ENCODE peak calls at places on chromosomes 2 and 18, in five cellular contexts. One of them, this sample, is unnamed.
A peak's percentile ranks its signal among the peaks of the same experiment; 100 is the strongest.

GRCh38 chr2:200964498-200964897 is 1.0 kb upstream of the ORC2 start:
- DNase-seq in ovary: no peak
- DNase-seq in A549: no peak
- DNase-seq in H1: no peak
- DNase-seq in suprapubic skin: no peak
- DNase-seq in this sample: no peak

GRCh38 chr2:46850742-46851141 is 64.9 kb downstream of the MCFD2 start:
- DNase-seq in ovary: peak; percentile 89
- DNase-seq in A549: no peak
- DNase-seq in H1: no peak
- DNase-seq in suprapubic skin: no peak
- DNase-seq in this sample: no peak

GRCh38 chr2:128304715-128305554 is 13.7 kb downstream of the HS6ST1 start:
- DNase-seq in suprapubic skin: no peak
- DNase-seq in A549: no peak
- DNase-seq in ovary: peak; percentile 95
- DNase-seq in H1: no peak
- DNase-seq in this sample: no peak

GRCh38 chr2:211408485-211408884 is 852.1 kb downstream of the CPS1 start:
- DNase-seq in H1: no peak
- DNase-seq in A549: peak; percentile 13
- DNase-seq in ovary: no peak
- DNase-seq in suprapubic skin: no peak
- DNase-seq in this sample: no peak

GRCh38 chr2:213422211-213422610 is 137.9 kb downstream of the SPAG16 start:
- DNase-seq in suprapubic skin: no peak
- DNase-seq in H1: no peak
- DNase-seq in ovary: no peak
- DNase-seq in A549: no peak
- DNase-seq in this sample: no peak

GRCh38 chr2:224658776-224659175 is 57.4 kb downstream of the CCDC195 start:
- DNase-seq in H1: no peak
- DNase-seq in ovary: no peak
- DNase-seq in A549: no peak
- DNase-seq in suprapubic skin: no peak
- DNase-seq in this sample: no peak

GRCh38 chr2:164903944-164904343 is 51.4 kb downstream of the SLC38A11 start:
- DNase-seq in suprapubic skin: no peak
- DNase-seq in H1: no peak
- DNase-seq in ovary: no peak
- DNase-seq in A549: no peak
- DNase-seq in this sample: no peak

GRCh38 chr2:66170681-66171234 is 264.2 kb upstream of the MEIS1 start:
- DNase-seq in A549: no peak
- DNase-seq in ovary: no peak
- DNase-seq in suprapubic skin: no peak
- DNase-seq in H1: no peak
- DNase-seq in this sample: no peak

GRCh38 chr2:222771832-222772231 is 89.0 kb upstream of the ACSL3 start:
- DNase-seq in ovary: no peak
- DNase-seq in A549: no peak
- DNase-seq in suprapubic skin: no peak
- DNase-seq in H1: no peak
- DNase-seq in this sample: no peak

GRCh38 chr18:50469380-50469781 is 90.5 kb upstream of the MAPK4 start:
- DNase-seq in H1: no peak
- DNase-seq in A549: no peak
- DNase-seq in suprapubic skin: no peak
- DNase-seq in ovary: no peak
- DNase-seq in this sample: no peak

GRCh38 chr2:119748135-119748534 is 11.6 kb upstream of the PTPN4 start:
- DNase-seq in ovary: no peak
- DNase-seq in suprapubic skin: no peak
- DNase-seq in H1: no peak
- DNase-seq in A549: no peak
- DNase-seq in this sample: no peak

GRCh38 chr2:177398290-177398683 is 5.7 kb downstream of the AGPS start:
- DNase-seq in ovary: no peak
- DNase-seq in suprapubic skin: no peak
- DNase-seq in H1: no peak
- DNase-seq in A549: no peak
- DNase-seq in this sample: no peak

GRCh38 chr2:24527536-24527935 is 36.5 kb downstream of the NCOA1 start:
- DNase-seq in A549: no peak
- DNase-seq in H1: no peak
- DNase-seq in ovary: no peak
- DNase-seq in suprapubic skin: no peak
- DNase-seq in this sample: no peak

DNA sequence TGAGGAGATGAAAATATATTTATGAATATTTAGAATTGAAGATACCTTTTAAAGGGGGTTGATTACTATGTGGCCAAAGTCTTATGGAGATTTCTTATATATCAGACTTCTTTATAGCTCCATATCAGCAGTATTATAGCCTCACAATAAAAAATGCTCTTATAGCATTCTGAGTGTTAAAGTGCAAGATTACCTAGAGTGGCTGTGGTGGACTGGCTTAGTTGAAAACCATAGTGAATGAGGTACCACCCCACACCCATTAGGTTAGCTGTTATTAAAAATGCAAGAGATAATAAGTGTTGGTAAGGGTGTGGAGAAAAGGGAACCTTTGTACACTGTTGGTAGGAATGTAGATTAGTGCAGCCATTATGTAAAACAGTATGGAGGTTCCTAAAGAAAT is 39.7 kb downstream of the NCOA1 start:
- DNase-seq in H1: no peak
- DNase-seq in suprapubic skin: no peak
- DNase-seq in A549: no peak
- DNase-seq in ovary: no peak
- DNase-seq in this sample: no peak
- H3K9me3 ChIP-seq in H1: peaks cover 4% of the 10 kb centered on the region
- H3K9me3 ChIP-seq in suprapubic skin: peaks cover 3% of the 10 kb centered on the region
- H3K9me3 ChIP-seq in A549: peaks cover 37% of the 10 kb centered on the region
- H3K9me3 ChIP-seq in ovary: no peaks in the 10 kb centered on the region
- H3K9me3 ChIP-seq in this sample: no peaks in the 10 kb centered on the region

DNA sequence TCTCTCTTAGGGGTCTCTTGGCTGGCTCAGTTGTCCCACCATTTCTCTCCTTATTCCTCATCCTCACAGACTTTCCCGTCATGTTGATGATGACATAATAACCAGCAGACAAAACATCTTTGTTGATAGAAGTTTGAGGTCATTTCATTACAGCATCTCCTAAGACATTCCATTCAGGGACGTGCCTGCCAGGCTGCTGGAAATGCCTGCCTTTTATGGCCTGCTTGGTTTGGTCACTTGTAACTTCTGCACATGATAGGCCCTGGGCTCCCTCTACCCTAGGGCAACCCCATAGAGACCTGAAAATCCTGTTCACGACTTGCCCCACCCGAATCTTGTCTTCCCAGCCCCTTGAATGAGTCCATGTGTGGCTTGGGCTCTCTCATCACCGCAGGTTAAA is 81.7 kb downstream of the SDC1 start:
- DNase-seq in ovary: no peak
- DNase-seq in A549: no peak
- DNase-seq in suprapubic skin: peak; percentile 53
- DNase-seq in H1: no peak
- DNase-seq in this sample: no peak
- TF ChIP-seq EP300 in ovary: no peak
- TF ChIP-seq EP300 in A549: no peak
- TF ChIP-seq EP300 in suprapubic skin: no peak
- TF ChIP-seq EP300 in H1: no peak
- TF ChIP-seq EP300 in this sample: no peak

GRCh38 chr2:68643874-68644485 is 601 bp downstream of the PROKR1 start:
- DNase-seq in suprapubic skin: no peak
- DNase-seq in H1: no peak
- DNase-seq in ovary: no peak
- DNase-seq in A549: no peak
- DNase-seq in this sample: no peak

GRCh38 chr2:68646303-68646702 is 2.9 kb downstream of the PROKR1 start:
- DNase-seq in suprapubic skin: no peak
- DNase-seq in H1: no peak
- DNase-seq in A549: no peak
- DNase-seq in ovary: no peak
- DNase-seq in this sample: no peak

GRCh38 chr2:68645523-68645922 is 2.1 kb downstream of the PROKR1 start:
- DNase-seq in H1: no peak
- DNase-seq in A549: no peak
- DNase-seq in suprapubic skin: no peak
- DNase-seq in ovary: no peak
- DNase-seq in this sample: no peak

GRCh38 chr2:68643011-68643873 is at the start of gene PROKR1:
- DNase-seq in ovary: peak; percentile 16
- DNase-seq in H1: no peak
- DNase-seq in suprapubic skin: no peak
- DNase-seq in A549: peak; percentile 7
- DNase-seq in this sample: no peak
- H3K4me3 ChIP-seq in ovary: peak within 1 kb of the TSS; percentile 31
- H3K4me3 ChIP-seq in H1: peak within 1 kb of the TSS; percentile 70
- H3K4me3 ChIP-seq in suprapubic skin: peak within 1 kb of the TSS; percentile 59
- H3K4me3 ChIP-seq in A549: peak within 1 kb of the TSS; percentile 57
- H3K4me3 ChIP-seq in this sample: peak within 1 kb of the TSS; percentile 66

GRCh38 chr18:78661316-78661715 is 318.3 kb upstream of the SALL3 start:
- DNase-seq in ovary: no peak
- DNase-seq in A549: no peak
- DNase-seq in suprapubic skin: no peak
- DNase-seq in H1: no peak
- DNase-seq in this sample: no peak
- H3K9me3 ChIP-seq in ovary: no peaks in the 10 kb centered on the region
- H3K9me3 ChIP-seq in A549: no peaks in the 10 kb centered on the region
- H3K9me3 ChIP-seq in suprapubic skin: no peaks in the 10 kb centered on the region
- H3K9me3 ChIP-seq in H1: peaks cover 4% of the 10 kb centered on the region
- H3K9me3 ChIP-seq in this sample: no peaks in the 10 kb centered on the region

GRCh38 chr2:37925063-37925897 is at the start of gene RMDN2:
- DNase-seq in ovary: peak; percentile 88
- DNase-seq in suprapubic skin: peak; percentile 95
- DNase-seq in H1: peak; percentile 90
- DNase-seq in A549: peak; percentile 77
- DNase-seq in this sample: peak; percentile 97
- TF ChIP-seq EP300 in ovary: no peak
- TF ChIP-seq EP300 in suprapubic skin: no peak
- TF ChIP-seq EP300 in H1: no peak
- TF ChIP-seq EP300 in A549: no peak
- TF ChIP-seq EP300 in this sample: no peak

GRCh38 chr2:24652265-24653232 is 140.6 kb downstream of the PTRHD1 start:
- DNase-seq in H1: no peak
- DNase-seq in suprapubic skin: no peak
- DNase-seq in ovary: no peak
- DNase-seq in A549: no peak
- DNase-seq in this sample: no peak
- H3K4me3 ChIP-seq in H1: no peak overlapping the region
- H3K4me3 ChIP-seq in suprapubic skin: no peak overlapping the region
- H3K4me3 ChIP-seq in ovary: no peak overlapping the region
- H3K4me3 ChIP-seq in A549: no peak overlapping the region
- H3K4me3 ChIP-seq in this sample: no peak overlapping the region

GRCh38 chr18:4060427-4061281 is 394.5 kb downstream of the DLGAP1 start:
- DNase-seq in suprapubic skin: no peak
- DNase-seq in A549: no peak
- DNase-seq in ovary: no peak
- DNase-seq in H1: no peak
- DNase-seq in this sample: no peak
- H3K9me3 ChIP-seq in suprapubic skin: peaks cover 4% of the 10 kb centered on the region
- H3K9me3 ChIP-seq in A549: peaks cover 20% of the 10 kb centered on the region
- H3K9me3 ChIP-seq in ovary: no peaks in the 10 kb centered on the region
- H3K9me3 ChIP-seq in H1: peaks cover 33% of the 10 kb centered on the region
- H3K9me3 ChIP-seq in this sample: no peaks in the 10 kb centered on the region

DNA sequence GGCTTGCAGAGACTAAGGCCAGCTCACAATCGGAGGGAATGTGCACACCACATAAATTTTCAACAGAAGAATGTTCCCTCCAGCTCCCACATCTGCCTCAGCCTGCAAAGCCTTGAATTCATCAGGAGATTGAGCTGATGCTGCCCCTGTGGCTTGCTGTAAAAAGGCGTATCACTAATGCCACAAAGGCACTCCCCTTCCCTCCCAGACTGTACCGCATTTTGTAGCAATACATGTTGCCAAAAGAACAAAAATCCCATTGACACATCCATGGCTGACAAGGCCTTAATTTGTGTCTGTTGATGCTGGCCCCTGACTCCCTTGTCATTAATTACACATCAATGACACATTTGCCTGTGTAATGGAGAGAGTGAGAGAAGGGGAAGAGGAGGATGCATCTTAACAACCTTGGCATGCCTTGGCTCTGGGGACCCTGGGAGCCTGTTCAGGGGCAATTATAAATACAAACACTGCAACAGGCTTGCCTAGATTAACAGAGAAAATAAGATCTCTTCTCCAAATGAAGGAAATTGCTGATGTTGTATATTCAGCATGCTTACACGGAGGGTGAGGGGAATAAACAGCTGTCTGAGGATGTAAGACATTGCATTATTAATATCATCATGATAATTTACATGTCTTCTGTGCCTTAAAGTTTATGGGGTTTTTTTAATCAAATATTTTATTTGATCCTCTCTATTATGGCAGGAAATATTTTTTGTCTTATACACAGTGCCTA is 264.0 kb downstream of the SUCLG1 start:
- DNase-seq in suprapubic skin: no peak
- DNase-seq in H1: no peak
- DNase-seq in ovary: no peak
- DNase-seq in A549: no peak
- DNase-seq in this sample: no peak
- TF ChIP-seq EP300 in suprapubic skin: no peak
- TF ChIP-seq EP300 in H1: no peak
- TF ChIP-seq EP300 in ovary: no peak
- TF ChIP-seq EP300 in A549: no peak
- TF ChIP-seq EP300 in this sample: no peak

DNA sequence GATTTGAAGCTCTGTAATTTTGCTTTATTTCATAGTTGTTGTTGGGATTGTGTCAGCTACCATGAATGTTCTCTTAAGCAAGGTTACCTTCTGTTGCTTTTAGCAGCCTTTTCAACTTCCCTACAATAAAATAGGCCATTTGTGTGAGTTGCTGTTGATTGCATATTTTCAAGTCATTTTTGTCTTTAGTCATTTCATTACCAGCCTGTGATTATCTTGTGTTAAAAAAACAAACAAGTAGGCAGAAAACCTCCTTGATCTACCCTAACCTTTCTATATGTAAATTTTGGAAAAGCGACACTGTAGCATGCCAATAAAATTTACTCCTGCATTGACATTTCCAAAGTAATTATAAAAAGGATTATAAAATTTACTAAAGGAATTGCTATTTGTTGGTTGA is 19.3 kb downstream of the GREB1L start:
- DNase-seq in H1: no peak
- DNase-seq in suprapubic skin: no peak
- DNase-seq in ovary: no peak
- DNase-seq in A549: no peak
- DNase-seq in this sample: no peak
- H3K4me3 ChIP-seq in H1: no peak overlapping the region
- H3K4me3 ChIP-seq in suprapubic skin: no peak overlapping the region
- H3K4me3 ChIP-seq in ovary: no peak overlapping the region
- H3K4me3 ChIP-seq in A549: no peak overlapping the region
- H3K4me3 ChIP-seq in this sample: no peak overlapping the region

This sample was measured in esophagus muscularis mucosa.